ENCODE peak calls at places on chromosome 20, in four cellular contexts. R, D, S and A are unnamed samples.

GRCh38 chr20:11626551-11626950 is 291.1 kb upstream of the BTBD3 start:
- DNase-seq in S (no peak), R (no peak), D (no peak), A (no peak)

GRCh38 chr20:35604444-35604750 is 11.2 kb upstream of the SPAG4 start:
- DNase-seq in D (peak), R (no peak), S (no peak), A (no peak)

GRCh38 chr20:24784607-24785006 is 164.5 kb upstream of the CST7 start:
- DNase-seq in S (no peak), D (no peak), R (no peak), A (no peak)

GRCh38 chr20:31859266-31859997 is 10.9 kb downstream of the DUSP15 start:
- DNase-seq in S (no peak), D (no peak), R (no peak), A (no peak)

GRCh38 chr20:61850457-61850856 is 215.2 kb downstream of the TAF4 start:
- DNase-seq in R (no peak), D (no peak), S (no peak), A (no peak)

GRCh38 chr20:45842169-45842812 is 8.7 kb downstream of the SNX21 start:
- DNase-seq in D (no peak), R (no peak), S (no peak), A (no peak)

GRCh38 chr20:17023811-17024210 is 203.0 kb upstream of the PCSK2 start:
- DNase-seq in R (no peak), S (no peak), D (no peak), A (no peak)

GRCh38 chr20:14055127-14055742 is 59.9 kb downstream of the MACROD2 start:
- DNase-seq in R (peak), S (peak), D (peak), A (no peak)

GRCh38 chr20:20369353-20370086 is 1.6 kb downstream of the INSM1 start:
- DNase-seq in R (no peak), D (peak), S (no peak), A (no peak)

GRCh38 chr20:38680492-38681118 is 43.7 kb upstream of the SLC32A1 start:
- DNase-seq in R (no peak), D (peak), S (peak), A (peak)

GRCh38 chr20:46946181-46946624 is 51.6 kb downstream of the EYA2 start:
- DNase-seq in S (peak), D (no peak), R (no peak), A (no peak)